ENCODE peak calls at places on chromosomes 4 and X, in seven cellular contexts. H is bronchial epithelial cell, A is cardiac muscle cell, E is mammary epithelial cell, G is nephron progenitor cell, S is choroid plexus epithelial cell, I is body of pancreas. X is an unnamed sample.

GRCh38 chrX:47574096-47574553 is 8.1 kb upstream of the TIMP1 start:
- DNase-seq in H (no peak), A (no peak), E (no peak), G (peak; percentile 42), S (no peak), I (no peak), X (no peak)

GRCh38 chrX:120332394-120332793 is 21.1 kb upstream of the TMEM255A start:
- DNase-seq in H (no peak), A (no peak), E (no peak), G (no peak), S (no peak), I (no peak), X (no peak)

GRCh38 chr4:3322059-3322550 is 29.3 kb downstream of the RGS12 start:
- DNase-seq in H (no peak), A (peak; percentile 57), E (no peak), G (no peak), S (peak; percentile 36), I (peak; percentile 2), X (peak; percentile 30)

GRCh38 chr4:170990989-170991589 is 822.1 kb upstream of the GALNTL6 start:
- DNase-seq in H (peak; percentile 7), A (no peak), E (peak; percentile 16), G (peak; percentile 34), S (peak; percentile 55), I (peak; percentile 42), X (peak; percentile 19)

GRCh38 chrX:10165580-10166247 is 8.9 kb downstream of the CLCN4 start:
- DNase-seq in H (no peak), A (peak; percentile 66), E (no peak), G (no peak), S (no peak), I (no peak), X (no peak)

GRCh38 chr4:143344011-143344410 is 7.3 kb downstream of the GAB1 start:
- DNase-seq in H (no peak), A (peak; percentile 24), E (peak; percentile 28), G (no peak), S (no peak), I (no peak), X (peak; percentile 16)

GRCh38 chr4:150582881-150583286 is 933 bp downstream of the MAB21L2 start:
- DNase-seq in H (no peak), A (peak; percentile 26), E (no peak), G (peak; percentile 37), S (peak; percentile 52), I (no peak), X (peak; percentile 31)

GRCh38 chr4:94578195-94578594 is 126.5 kb downstream of the PDLIM5 start:
- DNase-seq in H (no peak), A (no peak), E (no peak), G (no peak), S (no peak), I (no peak), X (no peak)

GRCh38 chrX:39822133-39822748 is 275.5 kb downstream of the BCOR start:
- DNase-seq in H (no peak), A (no peak), E (no peak), G (no peak), S (no peak), I (no peak), X (no peak)

GRCh38 chrX:132330156-132330729 is 111.0 kb upstream of the RAP2C start:
- DNase-seq in H (peak; percentile 30), A (no peak), E (peak; percentile 31), G (no peak), S (no peak), I (no peak), X (no peak)

GRCh38 chr4:147408189-147408588 is 72.7 kb upstream of the EDNRA start:
- DNase-seq in H (no peak), A (peak; percentile 12), E (no peak), G (no peak), S (peak; percentile 52), I (no peak), X (no peak)

GRCh38 chr4:147409350-147409749 is 71.5 kb upstream of the EDNRA start:
- DNase-seq in H (peak; percentile 30), A (peak; percentile 57), E (peak; percentile 33), G (no peak), S (peak; percentile 4), I (no peak), X (no peak)

GRCh38 chr4:147407261-147408045 is 73.4 kb upstream of the EDNRA start:
- DNase-seq in H (no peak), A (peak; percentile 29), E (no peak), G (no peak), S (peak; percentile 79), I (no peak), X (no peak)
- TF ChIP-seq CTCF in H (peak; percentile 42), A (peak; percentile 42), E (peak; percentile 47), G (peak; percentile 28), S (peak; percentile 69), I (no peak), X (peak; percentile 46)

DNA sequence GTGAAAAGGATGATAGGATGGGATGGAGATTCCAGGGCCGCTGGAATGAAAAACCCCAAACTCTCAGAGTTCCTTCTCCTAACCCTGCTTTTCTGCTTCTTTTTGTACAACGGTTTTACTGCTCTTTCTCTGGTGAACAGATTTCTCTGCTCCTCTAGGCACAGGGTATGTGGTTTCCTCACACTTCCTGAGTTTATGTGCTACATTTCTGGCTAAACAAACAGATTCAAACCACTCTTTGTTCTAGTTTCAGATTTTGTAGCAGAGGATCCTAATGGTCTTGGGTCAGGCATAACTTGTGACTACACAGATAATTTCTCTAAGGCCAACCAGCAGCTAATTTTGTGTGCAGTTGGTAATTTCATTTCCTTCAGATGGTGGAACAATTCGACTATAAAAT is 52.6 kb downstream of the OSTC start:
- DNase-seq in H (no peak), A (peak; percentile 44), E (no peak), G (no peak), S (peak; percentile 59), I (no peak), X (no peak)
- TF ChIP-seq CTCF in H (no peak), A (no peak), E (no peak), G (no peak), S (no peak), I (no peak), X (no peak)

GRCh38 chr4:7238300-7238960 is 46.1 kb downstream of the SORCS2 start:
- DNase-seq in H (no peak), A (no peak), E (no peak), G (no peak), S (no peak), I (no peak), X (no peak)

GRCh38 chr4:7239101-7239820 is 46.9 kb downstream of the SORCS2 start:
- DNase-seq in H (no peak), A (no peak), E (no peak), G (no peak), S (no peak), I (no peak), X (no peak)

GRCh38 chr4:7239844-7240243 is 47.5 kb downstream of the SORCS2 start:
- DNase-seq in H (no peak), A (no peak), E (no peak), G (no peak), S (no peak), I (no peak), X (no peak)

GRCh38 chr4:7241587-7242125 is 49.3 kb downstream of the SORCS2 start:
- DNase-seq in H (no peak), A (no peak), E (no peak), G (no peak), S (no peak), I (no peak), X (no peak)

DNA sequence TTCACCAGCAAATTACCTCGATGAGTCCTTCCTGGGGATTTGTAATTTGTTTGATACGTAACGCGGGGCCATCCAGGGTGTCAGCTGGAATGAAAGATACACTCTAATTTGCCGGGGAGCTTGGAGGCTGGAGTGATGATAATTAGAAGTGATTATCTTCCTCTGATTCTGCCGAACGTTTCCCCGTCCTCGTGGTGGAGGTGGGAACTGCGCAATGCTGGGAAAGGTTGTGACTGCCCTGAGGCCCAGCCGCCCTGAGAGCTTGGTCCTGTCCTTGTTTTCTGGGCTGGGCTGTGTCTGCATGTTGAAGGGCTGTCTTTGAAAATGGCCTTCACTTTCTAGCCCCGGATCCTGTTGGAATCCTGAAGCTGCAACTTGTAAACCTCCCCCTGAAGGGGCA is 48.0 kb downstream of the SORCS2 start:
- DNase-seq in H (no peak), A (no peak), E (no peak), G (no peak), S (no peak), I (no peak), X (no peak)
- TF ChIP-seq CTCF in H (no peak), A (peak; percentile 2), E (no peak), G (no peak), S (no peak), I (no peak), X (no peak)

GRCh38 chr4:25857403-25857802 is 5.4 kb downstream of the SEL1L3 start:
- DNase-seq in H (no peak), A (peak; percentile 15), E (no peak), G (no peak), S (peak; percentile 24), I (no peak), X (no peak)
- TF ChIP-seq CTCF in H (no peak), A (no peak), E (peak; percentile 19), G (no peak), S (peak; percentile 42), I (no peak), X (no peak)

GRCh38 chr4:122227202-122227601 is 75.1 kb downstream of the BLTP1 start:
- DNase-seq in H (no peak), A (no peak), E (no peak), G (no peak), S (no peak), I (no peak), X (no peak)

GRCh38 chr4:122219356-122219755 is 67.2 kb downstream of the BLTP1 start:
- DNase-seq in H (no peak), A (no peak), E (no peak), G (no peak), S (no peak), I (no peak), X (no peak)

GRCh38 chr4:122221322-122221721 is 69.2 kb downstream of the BLTP1 start:
- DNase-seq in H (no peak), A (no peak), E (no peak), G (no peak), S (no peak), I (no peak), X (no peak)

GRCh38 chr4:122229857-122230256 is 77.7 kb downstream of the BLTP1 start:
- DNase-seq in H (no peak), A (no peak), E (no peak), G (no peak), S (no peak), I (no peak), X (no peak)

GRCh38 chr4:122224348-122224747 is 72.2 kb downstream of the BLTP1 start:
- DNase-seq in H (peak; percentile 3), A (peak; percentile 21), E (peak; percentile 0), G (peak; percentile 6), S (peak; percentile 48), I (no peak), X (peak; percentile 11)
- TF ChIP-seq CTCF in H (no peak), A (peak; percentile 37), E (peak; percentile 27), G (peak; percentile 32), S (peak; percentile 50), I (no peak), X (peak; percentile 28)

GRCh38 chr4:98601719-98602118 is 56.7 kb downstream of the TSPAN5 start:
- DNase-seq in H (peak; percentile 86), A (peak; percentile 35), E (peak; percentile 71), G (no peak), S (peak; percentile 66), I (no peak), X (no peak)
- TF ChIP-seq CTCF in H (no peak), A (no peak), E (peak; percentile 22), G (no peak), S (peak; percentile 35), I (no peak), X (no peak)

GRCh38 chr4:124686279-124686678 is 26.3 kb downstream of the ANKRD50 start:
- DNase-seq in H (no peak), A (peak; percentile 26), E (no peak), G (no peak), S (no peak), I (no peak), X (no peak)
- TF ChIP-seq CTCF in H (no peak), A (no peak), E (no peak), G (no peak), S (no peak), I (no peak), X (no peak)